ENCODE peak calls at places on chromosomes 6 and 20, in seven cellular contexts. B, Q, S, F, X, U and Y are unnamed samples.
A peak's percentile ranks its signal among the peaks of the same experiment; 100 is the strongest.

GRCh38 chr6:27825025-27825823 is 87.0 kb downstream of the OR2B2 start:
- DNase-seq in S (no peak), B (no peak), U (no peak), X (no peak), Q (no peak), F (no peak), Y (no peak)

GRCh38 chr6:85537055-85537494 is 56.6 kb downstream of the SNX14 start:
- DNase-seq in X (no peak), Q (no peak), U (no peak), S (no peak), F (no peak), B (peak; percentile 14), Y (no peak)

GRCh38 chr20:25325997-25326396 is 64.6 kb downstream of the ABHD12 start:
- DNase-seq in F (no peak), Q (no peak), X (peak; percentile 17), U (no peak), S (no peak), B (no peak), Y (no peak)

GRCh38 chr6:71510057-71510713 is 221.6 kb downstream of the OGFRL1 start:
- DNase-seq in B (no peak), X (peak; percentile 56), Q (no peak), F (no peak), U (peak; percentile 9), S (no peak), Y (no peak)

GRCh38 chr6:126701799-126702198 is 361.9 kb downstream of the CENPW start:
- DNase-seq in F (no peak), S (no peak), Q (no peak), B (no peak), U (no peak), X (no peak), Y (no peak)

GRCh38 chr6:113082691-113083090 is 735.6 kb downstream of the RFPL4B start:
- DNase-seq in F (no peak), Q (no peak), S (no peak), X (no peak), U (no peak), B (no peak), Y (no peak)

GRCh38 chr20:53138454-53139291 is 166.5 kb downstream of the TSHZ2 start:
- DNase-seq in F (no peak), B (no peak), Q (no peak), X (no peak), U (no peak), S (peak; percentile 39), Y (peak; percentile 5)

GRCh38 chr20:504632-505075 is 38.9 kb downstream of the CSNK2A1 start:
- DNase-seq in U (peak; percentile 81), X (no peak), S (no peak), Q (no peak), B (no peak), F (no peak), Y (no peak)

GRCh38 chr6:161265975-161266374 is 7.9 kb downstream of the AGPAT4 start:
- DNase-seq in B (no peak), F (peak; percentile 31), Q (no peak), X (peak; percentile 29), S (no peak), U (no peak), Y (no peak)

DNA sequence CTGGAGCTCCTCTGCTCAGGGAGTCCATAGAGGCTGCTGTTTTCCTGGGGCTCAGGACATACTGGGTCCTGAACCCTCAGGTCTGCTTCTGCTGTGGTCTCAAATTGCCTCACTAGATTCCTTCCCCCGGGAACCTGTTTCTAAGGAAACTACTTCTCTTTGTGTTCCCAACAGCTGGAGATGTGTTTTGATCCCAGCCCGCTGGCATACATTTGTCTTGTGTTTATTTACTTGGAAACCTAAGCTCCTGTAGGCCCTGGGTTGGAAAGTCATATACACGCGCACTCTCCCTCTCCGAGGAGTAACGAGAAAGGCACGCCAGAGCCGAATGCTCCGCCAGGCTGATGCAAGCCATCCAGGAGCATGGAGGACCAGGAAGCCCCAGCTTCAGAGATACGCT is 222.8 kb downstream of the UST start:
- DNase-seq in U (no peak), B (no peak), F (no peak), Q (no peak), X (no peak), S (no peak), Y (no peak)
- TF ChIP-seq TAF1 in U (no peak), B (no peak), F (no peak), Q (no peak), X (peak; percentile 37), S (no peak), Y (no peak)

GRCh38 chr20:33480071-33480470 is 9.8 kb upstream of the CBFA2T2 start:
- DNase-seq in F (no peak), B (no peak), U (no peak), S (no peak), Q (no peak), X (no peak), Y (no peak)

GRCh38 chr20:33475381-33476160 is 14.3 kb upstream of the CBFA2T2 start:
- DNase-seq in X (no peak), U (no peak), S (no peak), F (no peak), B (no peak), Q (no peak), Y (no peak)

GRCh38 chr20:33474097-33474846 is 15.6 kb upstream of the CBFA2T2 start:
- DNase-seq in X (no peak), F (no peak), S (no peak), Q (no peak), B (no peak), U (peak; percentile 71), Y (no peak)

GRCh38 chr20:33474963-33475362 is 14.9 kb upstream of the CBFA2T2 start:
- DNase-seq in B (no peak), F (no peak), U (no peak), X (no peak), Q (no peak), S (no peak), Y (no peak)

GRCh38 chr20:33477386-33478234 is 12.3 kb upstream of the CBFA2T2 start:
- DNase-seq in Q (no peak), B (no peak), S (no peak), F (no peak), U (no peak), X (no peak), Y (no peak)
- TF ChIP-seq TAF1 in Q (no peak), B (no peak), S (no peak), F (no peak), U (no peak), X (no peak), Y (no peak)

DNA sequence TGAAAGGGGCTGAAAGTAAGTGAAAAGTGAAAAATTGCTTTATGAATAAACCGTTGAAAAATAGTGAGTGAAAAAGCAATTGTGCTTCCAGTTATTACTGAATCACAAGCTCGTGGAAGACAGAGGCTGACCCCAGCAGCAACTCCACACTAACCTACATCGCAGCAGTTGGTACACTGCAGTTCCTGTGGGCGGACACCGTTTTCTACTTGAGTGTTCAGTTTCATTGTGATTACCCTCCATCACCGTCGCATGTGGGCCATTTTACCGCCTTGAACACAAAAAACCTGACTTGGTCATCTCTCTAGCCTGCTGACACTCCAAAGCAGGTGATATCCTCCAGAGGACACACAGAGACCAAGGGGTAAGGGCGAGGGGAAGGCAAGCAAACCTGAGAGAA is 28.4 kb downstream of the PRDM1 start:
- DNase-seq in S (peak; percentile 62), B (no peak), F (no peak), Q (no peak), U (no peak), X (no peak), Y (no peak)
- TF ChIP-seq TAF1 in S (peak; percentile 11), B (no peak), F (no peak), Q (no peak), U (no peak), X (no peak), Y (no peak)

GRCh38 chr20:36399147-36399968 is 93.2 kb downstream of the DLGAP4 start:
- DNase-seq in Q (peak; percentile 78), F (peak; percentile 45), U (peak; percentile 88), X (peak; percentile 97), S (no peak), B (peak; percentile 81), Y (peak; percentile 63)
- TF ChIP-seq TAF1 in Q (no peak), F (no peak), U (no peak), X (no peak), S (no peak), B (no peak), Y (no peak)

GRCh38 chr6:72784071-72784470 is 162.2 kb downstream of the KCNQ5 start:
- DNase-seq in B (no peak), F (no peak), S (no peak), Q (no peak), X (no peak), U (no peak), Y (no peak)
- TF ChIP-seq TAF1 in B (no peak), F (no peak), S (no peak), Q (no peak), X (no peak), U (no peak), Y (no peak)

GRCh38 chr20:63500902-63501817 is 2.3 kb upstream of the EEF1A2 start:
- DNase-seq in B (no peak), F (no peak), U (no peak), S (no peak), Q (no peak), X (peak; percentile 47), Y (no peak)
- TF ChIP-seq TAF1 in B (no peak), F (no peak), U (no peak), S (no peak), Q (no peak), X (no peak), Y (no peak)

DNA sequence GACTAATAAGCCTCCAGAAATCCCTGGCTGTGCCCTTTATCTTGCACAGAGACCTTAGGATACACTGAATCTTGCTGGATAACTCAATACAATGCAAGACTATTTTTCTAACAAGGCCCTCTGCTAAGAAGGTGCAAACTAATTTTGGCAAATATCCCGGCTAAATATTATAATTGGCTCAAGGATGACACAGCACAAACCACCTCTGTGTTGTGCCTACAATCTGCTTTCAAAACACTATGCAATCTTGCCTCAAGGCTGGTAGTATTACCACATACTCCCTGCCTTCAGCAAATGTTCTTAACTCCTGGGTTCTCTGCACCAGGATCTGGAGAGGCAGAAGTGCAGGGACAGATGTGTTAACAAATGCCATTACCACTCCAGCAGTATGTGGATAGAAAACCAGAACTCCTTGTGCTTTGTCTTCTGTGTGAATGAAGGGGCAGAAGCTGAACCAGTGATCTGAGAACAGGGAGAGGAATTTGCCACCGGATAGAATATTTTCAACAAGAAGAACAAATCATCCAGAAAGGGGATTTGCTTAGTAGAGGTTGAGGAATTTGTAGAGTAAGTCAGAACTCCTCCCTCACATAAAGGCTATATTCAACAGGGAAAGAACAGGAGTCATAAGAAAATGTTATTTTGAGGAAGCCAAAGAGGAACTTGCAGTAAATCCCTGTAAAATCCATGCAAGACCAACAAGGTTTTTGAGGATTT is 74.1 kb upstream of the SLC4A11 start:
- DNase-seq in U (peak; percentile 52), B (no peak), X (no peak), F (no peak), Q (no peak), S (no peak), Y (no peak)
- TF ChIP-seq TAF1 in U (no peak), B (no peak), X (no peak), F (no peak), Q (no peak), S (no peak), Y (no peak)